ENCODE peak calls at places on chromosomes 11 and 22, in seven cellular contexts. Q, G, L, R, E, K and W are unnamed samples.

GRCh38 chr11:12409621-12410005 is 32.2 kb downstream of the PARVA start:
- DNase-seq in Q (no peak), G (no peak), L (peak), R (no peak), E (no peak), K (no peak), W (no peak)

GRCh38 chr11:132631956-132632355 is 900.3 kb downstream of the OPCML start:
- DNase-seq in Q (no peak), G (no peak), L (peak), R (no peak), E (no peak), K (no peak), W (peak)

GRCh38 chr11:92295175-92296137 is 70.8 kb downstream of the FAT3 start:
- DNase-seq in Q (no peak), G (no peak), L (peak), R (peak), E (no peak), K (no peak), W (no peak)

GRCh38 chr11:70505761-70506657 is 107.7 kb downstream of the CTTN start:
- DNase-seq in Q (no peak), G (no peak), L (no peak), R (no peak), E (no peak), K (no peak), W (no peak)

GRCh38 chr11:125626381-125626950 is 1.5 kb downstream of the CHEK1 start:
- DNase-seq in Q (peak), G (no peak), L (no peak), R (no peak), E (peak), K (peak), W (peak)

GRCh38 chr22:19065298-19065859 is 56.8 kb downstream of the DGCR2 start:
- DNase-seq in Q (no peak), G (no peak), L (no peak), R (no peak), E (no peak), K (no peak), W (no peak)

GRCh38 chr22:37804502-37804885 is 3.2 kb upstream of the GCAT start:
- DNase-seq in Q (no peak), G (no peak), L (no peak), R (no peak), E (no peak), K (peak), W (no peak)

GRCh38 chr11:46421257-46421880 is 29.8 kb upstream of the CHRM4 start:
- DNase-seq in Q (no peak), G (no peak), L (no peak), R (no peak), E (no peak), K (no peak), W (no peak)

GRCh38 chr11:17924713-17925112 is 88.1 kb downstream of the SERGEF start:
- DNase-seq in Q (no peak), G (no peak), L (no peak), R (no peak), E (no peak), K (no peak), W (no peak)

GRCh38 chr11:65121865-65122696 is at the start of the genes FAU and MRPL49:
- DNase-seq in Q (peak), G (peak), L (peak), R (peak), E (peak), K (peak), W (peak)

GRCh38 chr22:26481112-26481693 is 2.4 kb downstream of the HPS4 start:
- DNase-seq in Q (no peak), G (no peak), L (no peak), R (no peak), E (no peak), K (no peak), W (no peak)